ENCODE peak calls at places on chromosomes 12 and 14, in nine cellular contexts. One of them, this sample, is unnamed.

GRCh38 chr14:33254876-33255275 is 316.2 kb downstream of the NPAS3 start:
- DNase-seq in endothelial cell of umbilical vein: peak; percentile 44
- DNase-seq in tibial nerve: no peak
- DNase-seq in ovary: no peak
- DNase-seq in NB4: no peak
- DNase-seq in IMR-90: no peak
- DNase-seq in esophagus squamous epithelium: no peak
- DNase-seq in spleen: no peak
- DNase-seq in breast epithelium: no peak
- DNase-seq in this sample: no peak

GRCh38 chr14:100804558-100805309 is 21.2 kb upstream of the MEG3 start:
- DNase-seq in tibial nerve: no peak
- DNase-seq in NB4: no peak
- DNase-seq in breast epithelium: no peak
- DNase-seq in spleen: no peak
- DNase-seq in ovary: no peak
- DNase-seq in endothelial cell of umbilical vein: no peak
- DNase-seq in esophagus squamous epithelium: no peak
- DNase-seq in IMR-90: no peak
- DNase-seq in this sample: no peak

GRCh38 chr14:77026166-77026929 is 2.2 kb downstream of the IRF2BPL start:
- DNase-seq in esophagus squamous epithelium: no peak
- DNase-seq in IMR-90: peak; percentile 51
- DNase-seq in NB4: no peak
- DNase-seq in endothelial cell of umbilical vein: peak; percentile 61
- DNase-seq in ovary: peak; percentile 69
- DNase-seq in tibial nerve: no peak
- DNase-seq in breast epithelium: no peak
- DNase-seq in spleen: peak; percentile 90
- DNase-seq in this sample: no peak

GRCh38 chr14:66254066-66254465 is 232.1 kb upstream of the CCDC196 start:
- DNase-seq in breast epithelium: no peak
- DNase-seq in spleen: no peak
- DNase-seq in tibial nerve: no peak
- DNase-seq in IMR-90: no peak
- DNase-seq in NB4: no peak
- DNase-seq in endothelial cell of umbilical vein: no peak
- DNase-seq in esophagus squamous epithelium: no peak
- DNase-seq in ovary: no peak
- DNase-seq in this sample: no peak

GRCh38 chr14:52131640-52132320 is 62.9 kb upstream of the NID2 start:
- DNase-seq in endothelial cell of umbilical vein: peak; percentile 86
- DNase-seq in breast epithelium: no peak
- DNase-seq in ovary: peak; percentile 81
- DNase-seq in spleen: no peak
- DNase-seq in NB4: peak; percentile 71
- DNase-seq in esophagus squamous epithelium: no peak
- DNase-seq in tibial nerve: peak; percentile 81
- DNase-seq in IMR-90: peak; percentile 96
- DNase-seq in this sample: peak; percentile 57

GRCh38 chr12:52645982-52646381 is 6.0 kb downstream of the KRT2 start:
- DNase-seq in endothelial cell of umbilical vein: no peak
- DNase-seq in tibial nerve: no peak
- DNase-seq in breast epithelium: no peak
- DNase-seq in ovary: no peak
- DNase-seq in NB4: peak; percentile 32
- DNase-seq in esophagus squamous epithelium: no peak
- DNase-seq in IMR-90: no peak
- DNase-seq in spleen: no peak
- DNase-seq in this sample: peak; percentile 52

GRCh38 chr14:32469388-32470160 is 140.5 kb downstream of the AKAP6 start:
- DNase-seq in spleen: no peak
- DNase-seq in ovary: no peak
- DNase-seq in esophagus squamous epithelium: no peak
- DNase-seq in IMR-90: peak; percentile 76
- DNase-seq in tibial nerve: no peak
- DNase-seq in endothelial cell of umbilical vein: peak; percentile 62
- DNase-seq in breast epithelium: no peak
- DNase-seq in NB4: peak; percentile 37
- DNase-seq in this sample: no peak

GRCh38 chr14:61965030-61965745 is 203.0 kb downstream of the SNAPC1 start:
- DNase-seq in NB4: peak; percentile 11
- DNase-seq in ovary: no peak
- DNase-seq in breast epithelium: no peak
- DNase-seq in spleen: no peak
- DNase-seq in esophagus squamous epithelium: no peak
- DNase-seq in tibial nerve: no peak
- DNase-seq in endothelial cell of umbilical vein: no peak
- DNase-seq in IMR-90: peak; percentile 97
- DNase-seq in this sample: no peak

GRCh38 chr14:71012888-71013287 is 105.6 kb downstream of the PCNX1 start:
- DNase-seq in ovary: no peak
- DNase-seq in NB4: no peak
- DNase-seq in breast epithelium: no peak
- DNase-seq in esophagus squamous epithelium: no peak
- DNase-seq in endothelial cell of umbilical vein: no peak
- DNase-seq in IMR-90: no peak
- DNase-seq in tibial nerve: no peak
- DNase-seq in spleen: no peak
- DNase-seq in this sample: no peak

GRCh38 chr14:71006200-71006563 is 98.9 kb downstream of the PCNX1 start:
- DNase-seq in spleen: no peak
- DNase-seq in endothelial cell of umbilical vein: no peak
- DNase-seq in tibial nerve: no peak
- DNase-seq in ovary: no peak
- DNase-seq in breast epithelium: no peak
- DNase-seq in NB4: no peak
- DNase-seq in IMR-90: peak; percentile 36
- DNase-seq in esophagus squamous epithelium: no peak
- DNase-seq in this sample: no peak

GRCh38 chr14:71013551-71014192 is 106.4 kb downstream of the PCNX1 start:
- DNase-seq in esophagus squamous epithelium: no peak
- DNase-seq in ovary: no peak
- DNase-seq in breast epithelium: no peak
- DNase-seq in IMR-90: peak; percentile 8
- DNase-seq in spleen: no peak
- DNase-seq in tibial nerve: no peak
- DNase-seq in endothelial cell of umbilical vein: no peak
- DNase-seq in NB4: no peak
- DNase-seq in this sample: no peak

DNA sequence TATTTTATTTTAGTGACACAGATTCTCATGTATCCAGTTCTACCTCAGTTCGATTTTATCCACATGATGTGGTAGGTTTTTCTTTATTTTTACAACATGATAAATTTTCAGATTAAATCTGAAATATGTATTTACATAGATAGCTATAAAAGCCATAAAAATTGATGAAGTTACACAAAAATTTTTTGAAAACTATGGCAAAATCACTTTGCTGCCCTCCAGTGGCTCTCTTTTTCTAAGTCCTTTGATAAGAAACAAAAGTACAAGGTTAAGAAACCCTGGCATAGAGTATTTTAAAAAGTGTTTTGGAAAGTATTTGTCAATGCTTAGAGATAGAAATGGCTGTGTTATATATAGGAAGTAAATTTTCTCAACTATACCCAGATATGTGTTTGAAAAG is 104.2 kb downstream of the PCNX1 start:
- DNase-seq in NB4: no peak
- DNase-seq in breast epithelium: no peak
- DNase-seq in esophagus squamous epithelium: no peak
- DNase-seq in IMR-90: no peak
- DNase-seq in ovary: no peak
- DNase-seq in tibial nerve: no peak
- DNase-seq in spleen: no peak
- DNase-seq in endothelial cell of umbilical vein: peak; percentile 20
- DNase-seq in this sample: no peak
- TF ChIP-seq CTCF in NB4: no peak
- TF ChIP-seq CTCF in breast epithelium: no peak
- TF ChIP-seq CTCF in esophagus squamous epithelium: no peak
- TF ChIP-seq CTCF in IMR-90: peak; percentile 29
- TF ChIP-seq CTCF in ovary: no peak
- TF ChIP-seq CTCF in tibial nerve: no peak
- TF ChIP-seq CTCF in spleen: no peak
- TF ChIP-seq CTCF in endothelial cell of umbilical vein: no peak
- TF ChIP-seq CTCF in this sample: no peak

GRCh38 chr12:57101892-57102695 is 9.1 kb downstream of the STAT6 start:
- DNase-seq in endothelial cell of umbilical vein: no peak
- DNase-seq in spleen: no peak
- DNase-seq in esophagus squamous epithelium: no peak
- DNase-seq in IMR-90: peak; percentile 52
- DNase-seq in NB4: peak; percentile 90
- DNase-seq in breast epithelium: no peak
- DNase-seq in tibial nerve: no peak
- DNase-seq in ovary: no peak
- DNase-seq in this sample: peak; percentile 84
- TF ChIP-seq POLR2A in endothelial cell of umbilical vein: no peak
- TF ChIP-seq POLR2A in spleen: no peak
- TF ChIP-seq POLR2A in esophagus squamous epithelium: no peak
- TF ChIP-seq POLR2A in IMR-90: no peak
- TF ChIP-seq POLR2A in NB4: no peak
- TF ChIP-seq POLR2A in breast epithelium: no peak
- TF ChIP-seq POLR2A in tibial nerve: no peak
- TF ChIP-seq POLR2A in ovary: no peak
- TF ChIP-seq POLR2A in this sample: no peak

DNA sequence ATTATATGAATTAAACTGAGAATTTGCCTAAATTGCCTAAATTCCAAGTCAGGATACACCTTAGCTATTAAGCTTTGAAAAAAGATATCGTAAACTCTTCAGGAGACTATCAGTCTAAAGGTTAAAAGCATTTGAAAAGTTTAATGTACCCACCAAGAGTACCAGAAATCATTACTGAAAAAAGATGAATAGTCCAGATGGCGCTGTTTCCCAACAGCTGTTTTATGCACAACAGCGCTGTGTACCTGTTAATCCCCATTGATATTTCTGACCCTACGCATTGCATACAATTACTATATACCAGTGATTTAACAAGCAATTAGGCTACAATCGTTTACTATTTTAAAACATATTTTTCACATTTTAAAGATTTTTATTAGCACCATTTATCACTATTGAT is 185.0 kb downstream of the PLCZ1 start:
- DNase-seq in esophagus squamous epithelium: no peak
- DNase-seq in ovary: no peak
- DNase-seq in IMR-90: no peak
- DNase-seq in NB4: no peak
- DNase-seq in endothelial cell of umbilical vein: no peak
- DNase-seq in tibial nerve: no peak
- DNase-seq in spleen: no peak
- DNase-seq in breast epithelium: no peak
- DNase-seq in this sample: no peak
- TF ChIP-seq CTCF in esophagus squamous epithelium: no peak
- TF ChIP-seq CTCF in ovary: no peak
- TF ChIP-seq CTCF in IMR-90: peak; percentile 7
- TF ChIP-seq CTCF in NB4: no peak
- TF ChIP-seq CTCF in endothelial cell of umbilical vein: no peak
- TF ChIP-seq CTCF in tibial nerve: no peak
- TF ChIP-seq CTCF in spleen: no peak
- TF ChIP-seq CTCF in breast epithelium: no peak
- TF ChIP-seq CTCF in this sample: no peak

GRCh38 chr14:23182372-23183014 is 967 bp downstream of the SLC7A8 start:
- DNase-seq in spleen: peak; percentile 83
- DNase-seq in ovary: peak; percentile 79
- DNase-seq in IMR-90: no peak
- DNase-seq in breast epithelium: peak; percentile 66
- DNase-seq in NB4: no peak
- DNase-seq in tibial nerve: no peak
- DNase-seq in endothelial cell of umbilical vein: peak; percentile 16
- DNase-seq in esophagus squamous epithelium: no peak
- DNase-seq in this sample: no peak
- TF ChIP-seq POLR2A in spleen: no peak
- TF ChIP-seq POLR2A in ovary: peak; percentile 40
- TF ChIP-seq POLR2A in IMR-90: no peak
- TF ChIP-seq POLR2A in breast epithelium: no peak
- TF ChIP-seq POLR2A in NB4: no peak
- TF ChIP-seq POLR2A in tibial nerve: no peak
- TF ChIP-seq POLR2A in endothelial cell of umbilical vein: no peak
- TF ChIP-seq POLR2A in esophagus squamous epithelium: no peak
- TF ChIP-seq POLR2A in this sample: no peak

GRCh38 chr12:68498736-68499135 is 112.0 kb upstream of the RAP1B start:
- DNase-seq in spleen: no peak
- DNase-seq in breast epithelium: no peak
- DNase-seq in NB4: no peak
- DNase-seq in ovary: no peak
- DNase-seq in tibial nerve: no peak
- DNase-seq in IMR-90: no peak
- DNase-seq in endothelial cell of umbilical vein: no peak
- DNase-seq in esophagus squamous epithelium: no peak
- DNase-seq in this sample: no peak
- TF ChIP-seq CTCF in spleen: no peak
- TF ChIP-seq CTCF in breast epithelium: no peak
- TF ChIP-seq CTCF in NB4: no peak
- TF ChIP-seq CTCF in ovary: no peak
- TF ChIP-seq CTCF in tibial nerve: no peak
- TF ChIP-seq CTCF in IMR-90: no peak
- TF ChIP-seq CTCF in endothelial cell of umbilical vein: no peak
- TF ChIP-seq CTCF in esophagus squamous epithelium: no peak
- TF ChIP-seq CTCF in this sample: no peak

DNA sequence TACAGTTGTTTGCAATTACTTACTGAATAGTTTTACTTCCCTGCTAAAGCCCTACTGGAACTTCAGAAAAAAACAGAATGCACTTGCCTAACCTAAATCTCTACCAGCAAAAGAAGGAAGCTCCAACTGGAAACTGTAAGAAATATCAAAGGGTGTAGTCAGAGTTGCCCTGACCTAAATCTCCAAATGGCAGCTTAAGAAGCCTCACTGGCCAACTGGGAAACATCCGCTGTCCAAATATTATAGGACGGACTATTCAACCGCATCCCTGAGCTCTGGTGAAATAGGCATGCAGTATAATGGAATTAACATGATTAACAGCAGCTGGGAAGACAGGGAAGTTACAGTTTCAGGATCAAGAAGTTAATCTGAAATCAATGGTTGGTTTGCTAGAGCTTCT is 24.3 kb downstream of the ANAPC7 start:
- DNase-seq in endothelial cell of umbilical vein: no peak
- DNase-seq in IMR-90: no peak
- DNase-seq in breast epithelium: no peak
- DNase-seq in tibial nerve: no peak
- DNase-seq in esophagus squamous epithelium: no peak
- DNase-seq in NB4: no peak
- DNase-seq in ovary: no peak
- DNase-seq in spleen: no peak
- DNase-seq in this sample: no peak
- TF ChIP-seq POLR2A in endothelial cell of umbilical vein: no peak
- TF ChIP-seq POLR2A in IMR-90: no peak
- TF ChIP-seq POLR2A in breast epithelium: no peak
- TF ChIP-seq POLR2A in tibial nerve: no peak
- TF ChIP-seq POLR2A in esophagus squamous epithelium: no peak
- TF ChIP-seq POLR2A in NB4: no peak
- TF ChIP-seq POLR2A in ovary: no peak
- TF ChIP-seq POLR2A in spleen: no peak
- TF ChIP-seq POLR2A in this sample: no peak

DNA sequence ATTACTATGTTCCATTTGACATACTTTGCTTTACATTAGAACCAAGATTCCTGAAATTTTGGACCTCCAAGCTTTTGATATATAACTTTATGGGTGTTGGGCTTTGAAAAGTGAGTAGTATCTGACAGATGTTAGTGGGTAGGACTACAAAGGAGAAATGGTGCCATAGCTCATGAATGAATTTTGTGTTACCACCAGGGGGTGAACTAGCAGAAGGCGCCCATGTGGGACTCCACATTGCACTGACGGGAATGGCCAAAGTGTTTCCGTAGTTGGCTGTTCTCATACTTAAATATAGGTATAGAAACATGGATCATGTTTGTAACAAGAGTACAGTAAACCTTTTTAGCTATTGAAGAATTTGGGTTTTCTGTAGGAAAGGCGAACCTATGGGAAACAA is 337.5 kb downstream of the FLRT2 start:
- DNase-seq in NB4: peak; percentile 10
- DNase-seq in breast epithelium: no peak
- DNase-seq in spleen: no peak
- DNase-seq in tibial nerve: no peak
- DNase-seq in ovary: no peak
- DNase-seq in endothelial cell of umbilical vein: no peak
- DNase-seq in IMR-90: no peak
- DNase-seq in esophagus squamous epithelium: no peak
- DNase-seq in this sample: no peak
- TF ChIP-seq CTCF in NB4: no peak
- TF ChIP-seq CTCF in breast epithelium: no peak
- TF ChIP-seq CTCF in spleen: no peak
- TF ChIP-seq CTCF in tibial nerve: no peak
- TF ChIP-seq CTCF in ovary: no peak
- TF ChIP-seq CTCF in endothelial cell of umbilical vein: no peak
- TF ChIP-seq CTCF in IMR-90: peak; percentile 0
- TF ChIP-seq CTCF in esophagus squamous epithelium: no peak
- TF ChIP-seq CTCF in this sample: no peak

This sample was measured in lower leg skin.